ENCODE peak calls at places on chromosome X, in five cellular contexts. G is cardiac muscle cell, B is heart right ventricle, A is ovary, Q is Karpas-422. S is an unnamed sample.

GRCh38 chrX:8279323-8279722 is 108.3 kb upstream of the VCX2 start:
- DNase-seq in A (no peak), B (no peak), Q (no peak), G (no peak), S (no peak)

GRCh38 chrX:48794340-48794920 is 7.4 kb upstream of the HDAC6 start:
- DNase-seq in G (no peak), Q (no peak), A (no peak), B (no peak), S (no peak)

GRCh38 chrX:110514498-110514897 is 155.8 kb downstream of the RTL9 start:
- DNase-seq in B (no peak), Q (no peak), G (no peak), A (no peak), S (no peak)

GRCh38 chrX:84729809-84730208 is 227.6 kb upstream of the HDX start:
- DNase-seq in G (peak; percentile 32), B (no peak), A (no peak), Q (peak; percentile 78), S (no peak)

GRCh38 chrX:29145316-29145715 is 558.1 kb downstream of the IL1RAPL1 start:
- DNase-seq in B (no peak), G (no peak), A (no peak), Q (no peak), S (no peak)

GRCh38 chrX:38578152-38578551 is 16.8 kb downstream of the TSPAN7 start:
- DNase-seq in G (no peak), A (no peak), Q (no peak), B (no peak), S (no peak)

GRCh38 chrX:110268395-110268794 is 49.5 kb downstream of the AMMECR1 start:
- DNase-seq in Q (no peak), B (no peak), G (no peak), A (no peak), S (no peak)

GRCh38 chrX:38999099-38999498 is 197.8 kb downstream of the MID1IP1 start:
- DNase-seq in Q (no peak), B (no peak), A (no peak), G (no peak), S (no peak)

GRCh38 chrX:136227948-136228584 is 23.1 kb downstream of the MAP7D3 start:
- DNase-seq in A (no peak), G (no peak), Q (no peak), B (no peak), S (no peak)

GRCh38 chrX:45479196-45479834 is 278.6 kb upstream of the DIPK2B start:
- DNase-seq in B (no peak), Q (no peak), A (no peak), G (no peak), S (no peak)

GRCh38 chrX:129634541-129634940 is 20.2 kb downstream of the APLN start:
- DNase-seq in G (no peak), Q (no peak), A (no peak), B (no peak), S (no peak)

GRCh38 chrX:46268429-46268828 is 276.8 kb downstream of the ZNF674 start:
- DNase-seq in Q (no peak), B (no peak), G (no peak), A (no peak), S (no peak)

GRCh38 chrX:54639346-54640102 is 109.5 kb downstream of the GNL3L start:
- DNase-seq in A (peak; percentile 93), Q (peak; percentile 97), B (peak; percentile 92), G (peak; percentile 94), S (peak; percentile 96)

GRCh38 chrX:54937416-54937815 is 16.8 kb downstream of the TRO start:
- DNase-seq in Q (no peak), B (no peak), A (no peak), G (no peak), S (no peak)

GRCh38 chrX:48908600-48908999 is 2.8 kb downstream of the SLC35A2 start:
- DNase-seq in B (no peak), Q (no peak), A (no peak), G (no peak), S (no peak)

DNA sequence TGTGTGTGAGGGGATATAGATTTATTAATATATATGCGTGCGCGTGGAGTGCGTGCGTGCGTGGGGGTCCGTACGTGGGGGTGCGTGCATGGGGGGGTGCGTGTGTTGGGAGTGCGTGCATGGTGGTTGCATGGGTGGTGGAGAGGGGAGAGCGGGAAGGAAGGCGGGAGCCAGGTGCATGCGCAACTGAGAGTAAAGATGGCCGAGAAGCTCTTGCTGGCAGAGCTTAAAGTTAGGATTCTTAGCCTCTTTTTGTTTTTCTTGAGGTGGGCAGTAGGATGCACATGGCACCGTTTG is 45.8 kb downstream of the TEX13B start:
- DNase-seq in B (no peak), G (no peak), A (no peak), Q (no peak), S (no peak)
- H3K4me3 ChIP-seq in B (no peak overlapping the region), G (no peak overlapping the region), A (no peak overlapping the region), Q (no peak overlapping the region), S (no peak overlapping the region)

GRCh38 chrX:115098897-115099296 is 81.5 kb upstream of the IL13RA2 start:
- DNase-seq in Q (no peak), A (no peak), B (no peak), G (no peak), S (no peak)
- H3K36me3 ChIP-seq in Q (no peaks in the 10 kb centered on the region), A (no peaks in the 10 kb centered on the region), B (no peaks in the 10 kb centered on the region), G (no peaks in the 10 kb centered on the region), S (no peaks in the 10 kb centered on the region)

GRCh38 chrX:135168533-135168932 is 2.7 kb downstream of the CT55 start:
- DNase-seq in A (no peak), B (no peak), G (no peak), Q (no peak), S (no peak)
- H3K4me3 ChIP-seq in A (no peak overlapping the region), B (no peak overlapping the region), G (no peak overlapping the region), Q (no peak overlapping the region), S (no peak overlapping the region)

GRCh38 chrX:154366666-154367055 is 7.8 kb downstream of the FLNA start:
- DNase-seq in B (peak; percentile 58), Q (no peak), A (no peak), G (no peak), S (peak; percentile 62)

GRCh38 chrX:154370300-154370881 is 4.0 kb downstream of the FLNA start:
- DNase-seq in B (peak; percentile 48), A (peak; percentile 39), G (no peak), Q (peak; percentile 64), S (peak; percentile 63)

GRCh38 chrX:154367474-154368308 is 6.7 kb downstream of the FLNA start:
- DNase-seq in B (peak; percentile 24), G (no peak), Q (no peak), A (no peak), S (no peak)

GRCh38 chrX:154369453-154370299 is 4.8 kb downstream of the FLNA start:
- DNase-seq in G (peak; percentile 84), A (peak; percentile 89), Q (peak; percentile 47), B (peak; percentile 77), S (peak; percentile 88)

GRCh38 chrX:154368630-154369452 is 5.6 kb downstream of the FLNA start:
- DNase-seq in Q (peak; percentile 63), B (peak; percentile 71), G (no peak), A (peak; percentile 83), S (peak; percentile 82)
- H3K36me3 ChIP-seq in Q (no peaks in the 10 kb centered on the region), B (peaks cover 42% of the 10 kb centered on the region), G (peaks cover 36% of the 10 kb centered on the region), A (no peaks in the 10 kb centered on the region), S (peaks cover 42% of the 10 kb centered on the region)